ENCODE peak calls at places on chromosomes 4 and X, in six cellular contexts. I is A549, T is HepG2, C is K562, H is GM12878, B is endothelial cell of umbilical vein. Z is an unnamed sample.

GRCh38 chrX:110163488-110163887 is 154.4 kb downstream of the AMMECR1 start:
- DNase-seq in I (no peak), H (no peak), B (peak; percentile 29), T (no peak), C (no peak), Z (no peak)

GRCh38 chrX:48785525-48786214 is 720 bp upstream of the GATA1 start:
- DNase-seq in B (no peak), I (no peak), C (peak; percentile 66), H (no peak), T (no peak), Z (no peak)

GRCh38 chr4:56976283-56976877 is 1.0 kb downstream of the NOA1 start:
- DNase-seq in I (no peak), C (peak; percentile 14), H (no peak), B (peak; percentile 25), T (peak; percentile 12), Z (no peak)

GRCh38 chrX:44261286-44261685 is 82.2 kb downstream of the EFHC2 start:
- DNase-seq in T (no peak), C (no peak), B (no peak), I (no peak), H (no peak), Z (peak; percentile 27)

GRCh38 chrX:100980608-100981497 is 11.3 kb downstream of the ARL13A start:
- DNase-seq in H (no peak), T (peak; percentile 39), C (no peak), I (peak; percentile 60), B (peak; percentile 69), Z (no peak)

GRCh38 chrX:3177851-3178250 is 136.6 kb downstream of the ARSF start:
- DNase-seq in T (peak; percentile 1), B (no peak), I (no peak), H (no peak), C (no peak), Z (no peak)

GRCh38 chr4:160835789-160836188 is 1328.0 kb downstream of the FSTL5 start:
- DNase-seq in C (no peak), H (no peak), T (no peak), I (peak; percentile 22), B (no peak), Z (no peak)

GRCh38 chrX:135095715-135096114 is 24.6 kb downstream of the ETDB start:
- DNase-seq in H (no peak), I (no peak), C (no peak), T (no peak), B (no peak), Z (no peak)

GRCh38 chr4:6500481-6501135 is 28.2 kb upstream of the PPP2R2C start:
- DNase-seq in H (no peak), C (no peak), B (no peak), I (no peak), T (no peak), Z (no peak)

GRCh38 chrX:4193500-4193899 is 480.1 kb upstream of the PRKX start:
- DNase-seq in B (no peak), I (no peak), T (no peak), H (no peak), C (no peak), Z (no peak)

GRCh38 chrX:10010686-10011085 is 43.5 kb downstream of the CLDN34 start:
- DNase-seq in B (peak; percentile 78), I (peak; percentile 41), T (peak; percentile 67), C (no peak), H (no peak), Z (no peak)

GRCh38 chr4:181488926-181489325 is 754.3 kb upstream of the TENM3 start:
- DNase-seq in I (no peak), T (no peak), C (no peak), H (no peak), B (no peak), Z (no peak)

GRCh38 chr4:152577708-152578421 is 42.0 kb upstream of the FBXW7 start:
- DNase-seq in C (no peak), B (no peak), T (no peak), I (no peak), H (no peak), Z (peak; percentile 55)

GRCh38 chr4:121150003-121150402 is 14.1 kb downstream of the TNIP3 start:
- DNase-seq in I (no peak), T (no peak), B (no peak), H (no peak), C (no peak), Z (no peak)

GRCh38 chrX:15751160-15751819 is 13.2 kb downstream of the CA5B start:
- DNase-seq in H (no peak), C (no peak), B (peak; percentile 34), T (no peak), I (peak; percentile 22), Z (no peak)

GRCh38 chr4:183118585-183118984 is 19.5 kb downstream of the WWC2 start:
- DNase-seq in T (no peak), C (no peak), B (peak; percentile 73), H (no peak), I (no peak), Z (no peak)

GRCh38 chrX:144612076-144612475 is 635.2 kb upstream of the SPANXN1 start:
- DNase-seq in C (no peak), T (no peak), H (no peak), I (no peak), B (no peak), Z (no peak)

GRCh38 chrX:13220916-13221315 is 98.9 kb downstream of the ATXN3L start:
- DNase-seq in H (no peak), C (no peak), B (peak; percentile 21), I (no peak), T (no peak), Z (no peak)

GRCh38 chrX:404656-405055 is 17.9 kb upstream of the PPP2R3B start:
- DNase-seq in C (no peak), B (no peak), T (no peak), I (no peak), H (no peak), Z (no peak)

GRCh38 chrX:24148535-24149345 is 789 bp upstream of the ZFX start:
- DNase-seq in B (peak; percentile 42), T (peak; percentile 23), H (no peak), C (peak; percentile 38), I (peak; percentile 63), Z (peak; percentile 59)

GRCh38 chrX:2967998-2968909 is 38.1 kb upstream of the ARSH start:
- DNase-seq in H (no peak), C (no peak), I (no peak), B (peak; percentile 5), T (no peak), Z (no peak)

GRCh38 chr4:96407651-96408342 is 567.9 kb downstream of the PDHA2 start:
- DNase-seq in B (no peak), I (no peak), H (no peak), C (no peak), T (no peak), Z (no peak)

GRCh38 chr4:141851246-141851891 is 215.0 kb downstream of the IL15 start:
- DNase-seq in T (no peak), C (no peak), B (no peak), H (no peak), I (no peak), Z (no peak)

GRCh38 chrX:15143050-15143824 is 126.6 kb downstream of the ASB9 start:
- DNase-seq in B (peak; percentile 18), I (peak; percentile 50), T (peak; percentile 45), H (no peak), C (peak; percentile 25), Z (peak; percentile 43)

GRCh38 chrX:133305348-133305747 is 87.2 kb upstream of the TFDP3 start:
- DNase-seq in I (no peak), T (no peak), C (no peak), B (no peak), H (no peak), Z (no peak)

DNA sequence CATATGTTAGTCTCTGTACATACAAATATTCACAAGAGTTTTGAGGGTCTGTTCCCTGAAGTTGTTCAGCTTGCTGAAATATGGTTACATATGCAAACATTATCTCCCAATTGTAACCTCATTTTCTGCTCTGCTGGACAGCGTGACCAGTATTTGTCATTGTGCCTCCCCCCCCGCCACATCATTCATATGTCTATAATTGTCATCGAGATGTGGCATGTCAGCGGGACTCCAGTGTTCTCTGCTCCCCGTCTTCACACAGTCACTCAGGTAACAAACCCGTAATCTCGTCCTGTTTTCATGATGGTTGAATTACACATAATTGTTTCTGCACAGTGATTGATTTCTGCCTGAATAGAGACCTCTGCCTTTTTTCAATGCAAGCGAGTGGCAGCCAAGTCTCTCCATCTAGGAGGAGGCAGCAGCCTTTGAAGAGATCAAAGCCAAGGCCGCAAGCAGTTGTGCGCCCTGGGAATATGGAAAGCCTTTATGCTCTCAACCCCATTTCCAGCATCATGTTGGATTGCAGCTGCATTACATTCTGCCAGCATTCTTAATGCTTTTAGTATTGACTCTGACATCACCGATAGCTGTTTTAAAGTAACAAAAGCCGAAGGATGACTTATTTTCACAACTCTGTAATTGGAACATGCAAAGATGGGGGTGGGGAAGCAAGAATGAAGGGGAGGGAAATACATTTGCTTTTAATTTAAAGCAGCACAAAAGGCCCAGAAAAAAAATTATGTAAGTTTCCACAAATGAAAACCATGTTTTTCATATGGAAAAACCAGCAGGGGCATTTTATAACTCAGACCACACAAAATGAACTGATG is 27.3 kb downstream of the LEF1 start:
- DNase-seq in T (no peak), C (no peak), H (no peak), I (no peak), B (no peak), Z (no peak)
- TF ChIP-seq MYC in T (no peak), C (no peak), H (no peak), I (no peak), B (no peak), Z (no peak)

GRCh38 chrX:40736170-40736505 is 796 bp upstream of the MED14 start:
- DNase-seq in H (no peak), C (peak; percentile 10), T (peak; percentile 1), I (no peak), B (no peak), Z (no peak)

GRCh38 chrX:40734956-40735317 is 405 bp downstream of the MED14 start:
- DNase-seq in I (peak; percentile 11), B (peak; percentile 25), T (no peak), C (no peak), H (no peak), Z (peak; percentile 57)

GRCh38 chrX:40735318-40736169 is at the start of gene MED14:
- DNase-seq in C (peak; percentile 83), H (peak; percentile 73), B (peak; percentile 89), I (peak; percentile 94), T (peak; percentile 83), Z (peak; percentile 94)

GRCh38 chrX:40729923-40730584 is 5.3 kb downstream of the MED14 start:
- DNase-seq in T (no peak), B (no peak), I (no peak), C (peak; percentile 8), H (no peak), Z (peak; percentile 42)

DNA sequence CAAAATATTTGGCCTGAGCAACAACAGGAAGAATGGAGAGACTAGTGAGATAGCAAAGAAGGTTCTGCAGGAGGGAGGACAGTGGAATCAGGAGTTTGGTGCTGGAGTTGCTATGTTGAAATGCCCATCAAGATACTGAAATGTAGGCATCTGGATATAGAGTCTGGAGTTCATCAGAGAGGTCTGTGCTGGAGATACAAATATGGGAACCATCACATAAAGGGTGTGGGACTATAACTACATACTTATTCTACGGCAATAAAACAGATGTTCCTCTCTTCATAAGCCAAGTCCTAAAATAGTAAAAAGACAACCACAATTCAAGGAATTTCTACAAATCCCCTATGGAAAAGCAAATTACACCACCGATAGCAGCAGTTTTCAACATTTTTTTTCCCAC is 1.7 kb downstream of the MED14 start:
- DNase-seq in B (peak; percentile 1), T (no peak), I (no peak), H (no peak), C (no peak), Z (no peak)
- H3K4me3 ChIP-seq in B (no peak overlapping the region), T (peak overlapping the region; percentile 72), I (no peak overlapping the region), H (peak overlapping the region; percentile 86), C (peak overlapping the region; percentile 80), Z (peak overlapping the region; percentile 92)

GRCh38 chr4:74408639-74409038 is 36.3 kb upstream of the AREG start:
- DNase-seq in H (no peak), I (no peak), T (no peak), C (no peak), B (no peak), Z (no peak)
- TF ChIP-seq MAX in H (no peak), I (no peak), T (no peak), C (no peak), B (no peak), Z (no peak)

GRCh38 chr4:87961993-87962791 is 13.3 kb upstream of the SPP1 start:
- DNase-seq in C (no peak), B (peak; percentile 14), T (no peak), I (peak; percentile 49), H (no peak), Z (no peak)
- TF ChIP-seq MYC in C (no peak), B (no peak), T (no peak), I (no peak), H (no peak), Z (no peak)